ENCODE peak calls at places on chromosomes 11 and 22, in nine cellular contexts. X is right atrium auricular region, Z is HAP-1, R is GM23248, U is osteoblast, A is left ventricle myocardium inferior, K is gastrocnemius medialis, C is pancreas, S is A673. L is an unnamed sample. For H3K36me3, the result is how much of the 10 kb centered on the place peaks cover.

GRCh38 chr11:123822591-123822990 is 16.4 kb upstream of the OR6M1 start:
- DNase-seq in X (no peak), Z (no peak), R (no peak), U (no peak), A (no peak), K (no peak), C (no peak), S (no peak), L (no peak)

GRCh38 chr11:44748606-44749005 is 21.8 kb downstream of the TSPAN18 start:
- DNase-seq in X (peak), Z (no peak), R (no peak), U (no peak), A (no peak), K (no peak), C (no peak), S (no peak), L (no peak)

GRCh38 chr11:124717421-124717785 is 22.3 kb upstream of the NRGN start:
- DNase-seq in X (no peak), Z (no peak), R (no peak), U (no peak), A (no peak), K (no peak), C (no peak), S (no peak), L (no peak)

GRCh38 chr11:102449651-102450570 is 2.7 kb downstream of the TMEM123 start:
- DNase-seq in X (no peak), Z (no peak), R (no peak), U (no peak), A (no peak), K (no peak), C (no peak), S (no peak), L (no peak)

GRCh38 chr22:41589260-41589600 is 410 bp downstream of the PMM1 start:
- DNase-seq in X (no peak), Z (peak), R (peak), U (peak), A (no peak), K (no peak), C (no peak), S (peak), L (peak)

GRCh38 chr22:30444632-30445437 is 19.3 kb downstream of the MTFP1 start:
- DNase-seq in X (no peak), Z (peak), R (peak), U (peak), A (no peak), K (no peak), C (peak), S (peak), L (no peak)

GRCh38 chr11:9385288-9385902 is 943 bp downstream of the IPO7 start:
- DNase-seq in X (no peak), Z (no peak), R (no peak), U (peak), A (no peak), K (no peak), C (no peak), S (no peak), L (no peak)

GRCh38 chr22:45478108-45478771 is 24.4 kb upstream of the FBLN1 start:
- DNase-seq in X (no peak), Z (no peak), R (peak), U (peak), A (no peak), K (no peak), C (no peak), S (no peak), L (peak)

GRCh38 chr11:61277973-61278565 is 17.0 kb downstream of the VWCE start:
- DNase-seq in X (no peak), Z (no peak), R (no peak), U (no peak), A (no peak), K (no peak), C (no peak), S (no peak), L (no peak)

GRCh38 chr22:17655289-17655688 is 16.7 kb downstream of the BCL2L13 start:
- DNase-seq in X (no peak), Z (no peak), R (no peak), U (peak), A (no peak), K (no peak), C (no peak), S (no peak), L (peak)

DNA sequence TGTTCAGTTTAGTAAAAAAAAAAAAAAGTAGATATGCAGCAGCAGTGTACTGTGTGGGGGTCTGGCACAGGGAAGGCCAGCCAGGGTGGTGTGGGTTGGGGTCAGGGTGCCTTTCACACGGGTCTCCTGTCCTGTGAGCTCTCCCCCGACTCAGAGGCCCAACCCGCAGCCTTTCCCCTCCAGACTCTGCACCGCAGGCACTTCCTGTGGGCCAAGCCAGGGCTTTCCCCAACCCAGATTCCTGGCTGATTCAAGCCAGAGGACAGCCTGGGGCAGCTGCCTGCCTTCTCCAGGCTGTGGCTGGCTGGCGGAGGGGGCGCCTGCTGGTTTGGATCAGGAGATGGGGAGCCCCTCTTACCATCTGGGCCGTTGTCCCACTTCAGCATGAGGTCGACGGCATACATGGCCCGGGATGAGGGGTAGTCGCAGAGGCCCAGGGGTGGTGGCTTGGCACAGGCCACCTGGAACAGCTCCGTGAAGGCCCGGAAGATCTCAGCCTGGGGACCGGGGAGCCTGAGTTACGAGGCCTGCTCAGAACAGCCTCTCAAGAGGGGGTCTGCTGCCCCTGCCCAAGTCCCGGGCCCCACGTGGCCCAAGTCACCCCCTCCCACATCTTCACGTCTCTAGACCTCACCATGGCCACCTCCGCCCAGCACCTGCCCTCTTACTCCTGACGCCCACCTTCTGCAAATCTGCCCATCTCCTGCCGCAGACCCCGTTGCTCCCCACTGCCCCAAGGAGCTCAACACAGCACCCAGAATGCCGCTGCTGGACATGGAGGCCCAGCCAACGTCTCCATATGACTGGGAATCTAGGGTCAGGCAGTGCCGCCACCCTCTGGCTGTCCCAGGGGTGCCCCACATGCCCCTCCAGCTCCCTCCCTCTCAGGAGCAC is 17.3 kb downstream of the TSPO start:
- DNase-seq in X (no peak), Z (no peak), R (peak), U (peak), A (peak), K (no peak), C (no peak), S (no peak), L (no peak)
- H3K36me3 ChIP-seq in X (under half), Z (half or more), R (under half), U (under half), A (half or more), K (under half), C (under half), S (half or more), L (half or more)

GRCh38 chr22:43171019-43171491 is 15.9 kb downstream of the TTLL12 start:
- DNase-seq in X (no peak), Z (no peak), R (no peak), U (peak), A (no peak), K (no peak), C (no peak), S (no peak), L (no peak)
- H3K36me3 ChIP-seq in X (under half), Z (half or more), R (under half), U (under half), A (half or more), K (under half), C (under half), S (half or more), L (half or more)

DNA sequence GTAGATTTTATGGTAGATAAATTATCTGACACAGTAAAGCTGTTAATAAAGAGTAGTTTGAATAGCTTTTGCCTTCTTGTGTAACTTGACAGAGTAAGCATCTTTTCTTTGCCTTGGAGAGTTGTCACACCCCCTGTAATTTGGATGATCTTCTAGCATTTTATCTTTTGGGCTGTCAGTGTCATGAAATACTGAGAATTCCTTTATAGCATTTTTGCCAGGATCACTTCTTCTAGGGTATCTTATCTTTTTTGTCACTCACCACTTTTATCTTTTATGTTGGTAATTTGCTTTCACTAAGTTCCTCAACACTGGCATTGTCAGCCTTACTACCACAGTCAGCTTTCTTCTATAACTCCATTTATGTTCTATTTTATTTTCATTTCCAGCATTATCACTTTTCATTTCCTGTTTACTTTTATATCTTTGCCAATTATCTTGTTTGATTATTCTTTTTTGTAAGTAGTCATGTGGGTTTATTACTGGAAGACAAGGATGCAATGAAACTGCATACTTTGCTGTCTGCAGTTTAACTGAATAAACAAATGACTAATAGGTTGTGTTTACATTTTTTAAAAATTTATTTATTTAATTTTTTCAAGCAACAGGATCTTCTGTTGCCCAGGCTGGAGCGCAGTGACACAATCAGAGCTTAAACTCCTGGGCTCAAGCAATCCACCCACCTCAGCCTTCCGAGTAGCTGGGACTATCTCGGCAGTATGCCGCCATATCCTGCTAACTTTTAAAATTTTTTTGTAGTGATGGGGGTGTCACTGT is 28.1 kb upstream of the ACAT1 start:
- DNase-seq in X (no peak), Z (no peak), R (no peak), U (no peak), A (no peak), K (no peak), C (no peak), S (no peak), L (no peak)
- H3K36me3 ChIP-seq in X (under half), Z (under half), R (under half), U (under half), A (half or more), K (under half), C (under half), S (under half), L (half or more)

GRCh38 chr11:68541983-68542382 is 81.4 kb downstream of the PPP6R3 start:
- DNase-seq in X (no peak), Z (no peak), R (peak), U (no peak), A (no peak), K (no peak), C (no peak), S (no peak), L (no peak)
- H3K36me3 ChIP-seq in X (under half), Z (half or more), R (under half), U (under half), A (half or more), K (under half), C (under half), S (under half), L (half or more)

DNA sequence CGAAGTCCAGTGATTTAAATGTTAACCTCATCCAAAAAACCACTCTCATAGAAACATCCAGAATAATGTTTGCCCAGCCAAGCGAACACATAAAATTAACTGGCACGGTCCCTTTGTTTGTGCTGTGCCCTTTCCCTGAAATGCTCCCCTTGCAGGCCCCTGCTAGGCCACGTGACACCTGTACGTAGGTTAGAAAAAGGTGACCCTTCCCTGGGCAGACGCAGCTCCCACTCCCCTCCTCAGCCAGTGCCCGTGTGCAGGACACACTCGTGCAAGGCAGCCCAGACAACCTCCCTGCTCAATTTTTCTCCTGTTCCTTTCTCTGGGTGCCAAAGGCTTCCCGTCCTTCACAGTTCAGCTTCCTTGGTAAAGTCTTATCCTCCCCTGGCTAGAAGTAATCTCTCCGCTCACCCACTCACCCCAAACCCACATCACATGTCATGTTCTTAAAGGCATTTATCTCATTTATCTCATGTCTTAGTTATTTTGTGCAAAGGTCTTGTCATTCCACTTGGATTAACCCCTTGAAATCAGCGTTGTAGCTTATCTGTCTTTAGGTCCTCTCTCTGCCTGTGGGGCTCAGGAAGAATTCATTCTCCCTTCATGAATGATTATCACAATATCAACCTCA is 20.7 kb downstream of the FAM83F start:
- DNase-seq in X (no peak), Z (no peak), R (no peak), U (no peak), A (no peak), K (no peak), C (no peak), S (no peak), L (no peak)
- H3K36me3 ChIP-seq in X (under half), Z (under half), R (under half), U (under half), A (under half), K (under half), C (under half), S (under half), L (under half)

DNA sequence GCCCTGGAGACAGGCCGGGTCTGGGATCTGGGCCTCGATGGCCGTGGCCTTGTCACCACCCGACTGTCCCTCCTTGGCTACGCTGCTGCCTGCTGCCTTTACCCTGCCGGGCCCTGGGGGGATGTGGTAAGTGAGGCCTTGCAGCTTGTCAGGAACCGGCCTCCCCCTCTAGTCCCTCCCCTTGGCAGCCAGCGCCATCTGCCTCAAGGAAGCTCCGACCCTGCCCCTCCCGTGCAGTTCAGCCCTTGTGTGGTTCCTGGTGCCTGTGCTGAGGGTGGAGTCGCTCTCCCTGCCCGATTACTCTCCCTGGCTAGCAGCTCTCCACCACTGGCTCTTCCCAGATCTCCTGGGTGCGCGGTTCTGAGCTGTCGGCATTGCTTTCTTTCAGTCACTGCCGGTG is 33.7 kb downstream of the CTTN start:
- DNase-seq in X (no peak), Z (no peak), R (no peak), U (peak), A (no peak), K (no peak), C (no peak), S (no peak), L (no peak)
- H3K36me3 ChIP-seq in X (half or more), Z (half or more), R (under half), U (half or more), A (half or more), K (under half), C (half or more), S (half or more), L (half or more)

GRCh38 chr11:79325851-79326250 is 115.0 kb downstream of the TENM4 start:
- DNase-seq in X (no peak), Z (no peak), R (no peak), U (no peak), A (no peak), K (no peak), C (no peak), S (no peak), L (no peak)

DNA sequence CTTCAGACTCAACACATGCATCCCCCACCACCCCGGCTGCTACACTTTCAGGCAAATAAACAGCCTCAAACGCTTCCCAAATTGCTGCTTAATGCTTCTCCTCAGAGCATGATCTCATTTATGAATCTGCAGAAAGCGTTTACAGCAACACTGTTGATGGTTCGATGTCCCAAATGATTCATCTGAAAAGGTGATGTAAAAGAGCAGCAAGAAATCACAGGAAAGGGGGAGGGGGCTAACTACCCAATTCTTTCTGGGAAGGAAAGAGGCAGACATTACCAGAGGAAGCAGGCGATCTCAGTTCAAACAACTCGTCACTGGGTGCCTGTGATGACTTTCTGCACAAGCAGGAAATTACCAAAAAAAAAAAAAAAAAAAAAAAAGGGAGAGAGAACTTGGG is 119.5 kb downstream of the TENM4 start:
- DNase-seq in X (no peak), Z (no peak), R (peak), U (no peak), A (no peak), K (no peak), C (no peak), S (no peak), L (no peak)
- H3K36me3 ChIP-seq in X (under half), Z (under half), R (under half), U (under half), A (under half), K (under half), C (under half), S (under half), L (under half)

GRCh38 chr22:35274154-35274871 is 17.0 kb downstream of the HMGXB4 start:
- DNase-seq in X (no peak), Z (no peak), R (no peak), U (no peak), A (no peak), K (peak), C (no peak), S (no peak), L (no peak)
- H3K36me3 ChIP-seq in X (under half), Z (half or more), R (under half), U (under half), A (under half), K (under half), C (under half), S (half or more), L (half or more)

GRCh38 chr11:66700742-66701141 is 23.1 kb upstream of the RBM4B start:
- DNase-seq in X (no peak), Z (no peak), R (no peak), U (peak), A (no peak), K (no peak), C (no peak), S (no peak), L (no peak)
- H3K36me3 ChIP-seq in X (under half), Z (half or more), R (under half), U (under half), A (under half), K (under half), C (under half), S (under half), L (under half)

DNA sequence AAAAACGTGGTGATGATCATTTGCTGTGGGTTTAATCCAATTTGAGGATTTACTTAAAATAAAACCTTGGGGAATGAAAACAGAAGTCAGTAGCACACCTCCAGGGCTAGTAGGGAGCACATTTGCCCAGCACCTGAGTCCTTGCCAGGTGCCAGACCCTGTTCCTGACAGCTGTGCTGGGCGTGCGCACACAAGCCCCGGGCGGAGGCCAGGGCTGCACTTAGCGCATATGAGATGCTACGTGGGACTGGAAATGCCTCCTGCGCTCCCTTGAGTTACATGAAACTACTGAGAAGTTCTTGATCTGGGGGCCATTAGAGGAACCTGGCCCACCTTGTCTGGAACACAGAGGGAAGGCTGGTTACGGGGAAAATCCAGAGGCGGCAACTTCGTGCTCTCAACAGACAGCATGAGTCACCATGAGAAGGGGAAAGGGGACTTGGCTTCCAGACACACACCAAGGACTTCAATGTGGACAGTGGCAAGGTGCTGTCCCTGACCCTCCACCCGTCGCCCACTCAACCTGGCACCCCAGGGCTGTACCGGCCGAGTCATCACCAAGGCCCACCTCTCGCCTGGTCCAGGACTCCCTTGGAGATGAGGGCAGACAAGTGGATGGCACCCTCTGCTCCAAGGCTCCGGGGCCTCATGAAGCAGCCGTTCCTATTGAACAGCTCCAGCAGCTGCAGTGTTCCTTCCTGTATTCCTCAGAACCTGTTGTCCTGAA is 1468.6 kb downstream of the BRD1 start:
- DNase-seq in X (no peak), Z (no peak), R (no peak), U (peak), A (no peak), K (no peak), C (no peak), S (no peak), L (no peak)
- H3K36me3 ChIP-seq in X (under half), Z (under half), R (under half), U (under half), A (under half), K (under half), C (under half), S (under half), L (under half)